ENCODE peak calls at places on chromosomes 13 and 19, in four cellular contexts. D is mucosa of descending colon; K is CD8-positive, alpha-beta memory T cell; B is stomach. Q is an unnamed sample.

GRCh38 chr13:73081256-73081915 is 22.6 kb downstream of the KLF5 start:
- DNase-seq in D (no peak), K (no peak), B (no peak), Q (no peak)

GRCh38 chr19:5814123-5814839 is 9.4 kb downstream of the NRTN start:
- DNase-seq in D (no peak), K (no peak), B (no peak), Q (no peak)

GRCh38 chr13:51325837-51326236 is 13.7 kb upstream of the SERPINE3 start:
- DNase-seq in D (no peak), K (no peak), B (no peak), Q (no peak)

GRCh38 chr19:54030895-54031586 is 32.7 kb downstream of the VSTM1 start:
- DNase-seq in D (no peak), K (no peak), B (no peak), Q (no peak)

GRCh38 chr19:7349961-7350711 is 1.4 kb downstream of the ARHGEF18 start:
- DNase-seq in D (no peak), K (peak; percentile 42), B (no peak), Q (no peak)

GRCh38 chr19:12217332-12217731 is 54.4 kb downstream of the ZNF136 start:
- DNase-seq in D (no peak), K (no peak), B (no peak), Q (no peak)

GRCh38 chr19:31408460-31409124 is 59.4 kb upstream of the TSHZ3 start:
- DNase-seq in D (peak; percentile 8), K (no peak), B (no peak), Q (no peak)

GRCh38 chr13:43119206-43119605 is 95.8 kb downstream of the DNAJC15 start:
- DNase-seq in D (no peak), K (no peak), B (no peak), Q (no peak)

GRCh38 chr19:5867201-5868136 is 2.9 kb downstream of the FUT5 start:
- DNase-seq in D (no peak), K (no peak), B (no peak), Q (no peak)

GRCh38 chr13:32824671-32825070 is 191.6 kb upstream of the KL start:
- DNase-seq in D (no peak), K (no peak), B (no peak), Q (no peak)

GRCh38 chr19:3389876-3390361 is 23.5 kb downstream of the NFIC start:
- DNase-seq in D (no peak), K (no peak), B (peak; percentile 35), Q (peak; percentile 62)

GRCh38 chr13:50124536-50125305 is 109.5 kb downstream of the KCNRG start:
- DNase-seq in D (peak; percentile 95), K (peak; percentile 98), B (peak; percentile 97), Q (no peak)

GRCh38 chr13:59673301-59673700 is 490.4 kb downstream of the DIAPH3 start:
- DNase-seq in D (no peak), K (no peak), B (no peak), Q (no peak)

GRCh38 chr19:55369651-55370304 is 485 bp downstream of the IL11 start:
- DNase-seq in D (no peak), K (peak; percentile 22), B (no peak), Q (no peak)

GRCh38 chr19:6551607-6552450 is 21.0 kb downstream of the TNFSF9 start:
- DNase-seq in D (no peak), K (peak; percentile 60), B (no peak), Q (no peak)

GRCh38 chr19:16518483-16519229 is 22.5 kb downstream of the C19orf44 start:
- DNase-seq in D (no peak), K (no peak), B (no peak), Q (no peak)

GRCh38 chr13:21231426-21231945 is 55.0 kb downstream of the MRPL57 start:
- DNase-seq in D (no peak), K (no peak), B (no peak), Q (no peak)

GRCh38 chr13:25688524-25688923 is 316.8 kb downstream of the ATP8A2 start:
- DNase-seq in D (peak; percentile 5), K (no peak), B (no peak), Q (no peak)

GRCh38 chr13:45105895-45106294 is 14.4 kb upstream of the GTF2F2 start:
- DNase-seq in D (no peak), K (no peak), B (no peak), Q (no peak)

GRCh38 chr19:19776206-19777008 is 43.5 kb upstream of the ZNF14 start:
- DNase-seq in D (peak; percentile 97), K (peak; percentile 85), B (peak; percentile 98), Q (peak; percentile 99)

GRCh38 chr13:74990992-74991391 is 491.0 kb downstream of the TBC1D4 start:
- DNase-seq in D (no peak), K (no peak), B (no peak), Q (no peak)

GRCh38 chr19:51172223-51172622 is 30.1 kb downstream of the SIGLEC7 start:
- DNase-seq in D (no peak), K (no peak), B (no peak), Q (no peak)

GRCh38 chr19:51168571-51169282 is 26.6 kb downstream of the SIGLEC7 start:
- DNase-seq in D (no peak), K (no peak), B (no peak), Q (no peak)

GRCh38 chr19:51164215-51164614 is 22.1 kb downstream of the SIGLEC7 start:
- DNase-seq in D (no peak), K (no peak), B (no peak), Q (no peak)

GRCh38 chr19:51163257-51163656 is 21.2 kb downstream of the SIGLEC7 start:
- DNase-seq in D (no peak), K (no peak), B (no peak), Q (no peak)

DNA sequence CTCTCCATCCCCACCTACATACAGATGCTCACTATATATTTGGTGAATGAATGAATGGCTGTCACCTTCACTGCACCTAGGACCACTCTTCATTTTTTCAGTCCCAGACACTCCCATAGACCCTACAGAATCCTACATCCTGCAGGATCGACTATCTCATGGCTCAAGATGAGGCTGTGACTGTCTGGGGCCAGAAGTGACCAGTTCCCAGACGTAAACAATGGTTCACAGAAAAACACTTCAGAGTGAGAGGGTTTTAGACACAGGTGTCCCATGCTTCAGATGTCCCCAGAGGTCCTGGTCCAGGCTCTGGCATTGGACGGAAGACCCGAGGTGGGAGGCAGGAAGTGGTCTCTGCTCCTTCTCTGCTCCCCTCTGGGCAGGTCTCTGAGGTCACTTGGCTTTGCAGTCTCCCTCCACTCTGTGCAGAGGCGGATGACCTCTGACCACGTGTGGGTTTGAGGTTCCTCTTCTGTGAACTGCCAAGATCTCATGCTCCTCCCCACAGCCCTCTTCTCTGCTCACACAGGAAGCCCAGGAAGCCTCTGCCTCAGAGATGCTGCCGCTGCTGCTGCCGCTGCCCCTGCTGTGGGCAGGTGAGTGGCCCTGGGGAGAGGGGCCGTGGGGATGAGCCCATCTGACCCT is 24.9 kb downstream of the SIGLEC7 start:
- DNase-seq in D (peak; percentile 38), K (peak; percentile 15), B (no peak), Q (no peak)
- H3K4me1 ChIP-seq in D (no peaks in the 10 kb centered on the region), K (peaks cover 20% of the 10 kb centered on the region), B (peaks cover 11% of the 10 kb centered on the region), Q (no peaks in the 10 kb centered on the region)

DNA sequence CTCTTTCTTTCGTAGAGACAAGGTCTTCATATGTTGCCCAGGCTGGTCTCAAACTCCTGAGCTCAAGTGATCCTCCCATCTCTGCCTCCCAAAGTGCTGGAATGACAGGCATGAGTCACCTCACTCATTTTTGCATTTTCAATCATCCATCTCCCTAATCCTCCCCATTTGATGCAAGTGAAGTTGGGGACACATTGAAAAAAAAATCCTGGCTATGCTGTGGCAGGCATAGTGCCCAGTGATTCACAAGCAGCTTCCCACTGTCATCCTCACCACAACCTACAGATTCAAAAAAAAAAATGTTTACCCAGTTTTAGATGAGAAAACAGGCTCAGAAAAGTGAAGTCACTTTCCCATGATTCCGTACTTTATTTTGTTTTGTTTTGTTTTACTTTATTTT is 44.7 kb upstream of the USP29 start:
- DNase-seq in D (no peak), K (no peak), B (no peak), Q (no peak)
- H3K4me1 ChIP-seq in D (no peaks in the 10 kb centered on the region), K (no peaks in the 10 kb centered on the region), B (no peaks in the 10 kb centered on the region), Q (no peaks in the 10 kb centered on the region)

DNA sequence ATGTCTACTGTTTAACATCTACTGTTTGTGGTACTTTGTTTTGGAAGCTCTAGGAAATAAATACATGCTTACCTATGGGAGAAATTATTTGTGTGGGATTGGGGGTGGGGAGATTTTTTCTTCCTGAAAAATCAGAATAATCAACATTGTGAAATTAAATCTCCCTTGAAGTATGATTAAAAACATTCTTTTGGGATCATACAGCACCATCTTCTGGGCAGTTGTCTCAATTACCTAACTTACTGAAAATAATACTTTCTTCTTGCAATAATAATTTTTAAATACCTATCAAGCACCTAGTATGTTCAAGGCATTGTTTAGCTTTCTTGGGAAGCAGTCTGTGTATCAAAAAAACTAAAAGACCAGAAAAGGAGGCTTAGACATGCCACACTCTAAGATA is 576.5 kb upstream of the ARGLU1 start:
- DNase-seq in D (no peak), K (no peak), B (no peak), Q (no peak)
- H3K4me1 ChIP-seq in D (no peaks in the 10 kb centered on the region), K (no peaks in the 10 kb centered on the region), B (no peaks in the 10 kb centered on the region), Q (no peaks in the 10 kb centered on the region)

GRCh38 chr19:1266116-1266817 is 2.9 kb upstream of the CIRBP start:
- DNase-seq in D (peak; percentile 93), K (peak; percentile 82), B (peak; percentile 89), Q (peak; percentile 93)
- H3K4me1 ChIP-seq in D (peaks cover 69% of the 10 kb centered on the region), K (peaks cover 64% of the 10 kb centered on the region), B (peaks cover 81% of the 10 kb centered on the region), Q (peaks cover 62% of the 10 kb centered on the region)

DNA sequence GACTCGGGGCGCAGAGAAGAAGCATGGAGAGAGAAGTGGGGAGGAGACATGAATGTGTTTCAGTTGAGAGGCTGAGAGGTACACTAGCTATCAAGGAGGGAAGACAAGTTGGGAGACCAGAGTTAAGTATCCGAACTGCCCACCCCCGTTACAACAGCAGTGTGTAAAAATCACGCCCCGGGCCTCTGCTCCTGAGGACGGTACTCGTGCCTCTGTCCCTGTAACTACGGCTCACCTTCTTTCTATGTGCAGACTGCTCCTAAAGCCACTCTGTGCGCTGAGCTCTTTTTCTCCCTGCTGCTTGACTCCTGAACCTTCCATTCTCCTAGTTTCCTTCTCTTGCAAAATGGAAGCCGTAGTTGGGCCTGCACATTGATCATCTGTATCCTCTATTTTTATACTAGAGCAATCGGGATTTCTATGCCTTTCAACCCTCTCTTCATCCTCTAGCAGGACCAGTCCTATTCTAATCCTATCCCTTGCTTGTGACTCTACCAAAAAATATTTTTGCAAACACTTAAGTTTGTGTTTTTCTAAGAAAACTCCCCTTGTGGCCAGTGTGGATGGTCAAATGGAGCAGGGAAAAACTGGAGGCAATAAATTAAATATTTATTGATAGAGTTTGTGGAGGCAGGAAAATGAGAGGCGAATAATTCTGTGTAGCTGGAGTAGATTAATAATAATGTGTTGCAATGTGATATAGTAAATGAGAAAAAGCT is 569 bp downstream of the POLR1D start:
- DNase-seq in D (peak; percentile 50), K (no peak), B (no peak), Q (no peak)
- H3K4me1 ChIP-seq in D (peaks cover 24% of the 10 kb centered on the region), K (peaks cover 34% of the 10 kb centered on the region), B (peaks cover 69% of the 10 kb centered on the region), Q (peaks cover 31% of the 10 kb centered on the region)

GRCh38 chr19:18771328-18772242 is 19.5 kb downstream of the COMP start:
- DNase-seq in D (no peak), K (no peak), B (no peak), Q (no peak)
- H3K4me1 ChIP-seq in D (no peaks in the 10 kb centered on the region), K (no peaks in the 10 kb centered on the region), B (peaks cover 27% of the 10 kb centered on the region), Q (no peaks in the 10 kb centered on the region)

GRCh38 chr19:8519388-8519787 is 5.4 kb upstream of the ZNF414 start:
- DNase-seq in D (no peak), K (no peak), B (no peak), Q (no peak)
- H3K4me1 ChIP-seq in D (peaks cover 4% of the 10 kb centered on the region), K (peaks cover 56% of the 10 kb centered on the region), B (peaks cover 5% of the 10 kb centered on the region), Q (no peaks in the 10 kb centered on the region)

Q was measured in pancreas.